ENCODE peak calls at places on chromosomes 13 and 19, in four cellular contexts. One of them, this sample, is unnamed.

GRCh38 chr13:46571189-46571901 is 18.4 kb downstream of the LRCH1 start:
- DNase-seq in transverse colon: no peak
- DNase-seq in HCT116: no peak
- DNase-seq in prostate gland: no peak
- DNase-seq in this sample: no peak

GRCh38 chr13:31236211-31236786 is 36.5 kb downstream of the B3GLCT start:
- DNase-seq in HCT116: peak; percentile 15
- DNase-seq in prostate gland: no peak
- DNase-seq in transverse colon: no peak
- DNase-seq in this sample: no peak

GRCh38 chr13:29537736-29538624 is 57.5 kb downstream of the SLC7A1 start:
- DNase-seq in HCT116: no peak
- DNase-seq in prostate gland: no peak
- DNase-seq in transverse colon: no peak
- DNase-seq in this sample: no peak

GRCh38 chr13:44396963-44397580 is 23.4 kb downstream of the SERP2 start:
- DNase-seq in transverse colon: no peak
- DNase-seq in prostate gland: no peak
- DNase-seq in HCT116: no peak
- DNase-seq in this sample: no peak

GRCh38 chr19:12786950-12787349 is 4.3 kb upstream of the JUNB start:
- DNase-seq in transverse colon: no peak
- DNase-seq in prostate gland: no peak
- DNase-seq in HCT116: no peak
- DNase-seq in this sample: no peak

GRCh38 chr19:3969435-3970312 is 1.2 kb downstream of the DAPK3 start:
- DNase-seq in prostate gland: no peak
- DNase-seq in transverse colon: no peak
- DNase-seq in HCT116: no peak
- DNase-seq in this sample: no peak

GRCh38 chr19:2905918-2906519 is 5.3 kb downstream of the ZNF57 start:
- DNase-seq in prostate gland: no peak
- DNase-seq in transverse colon: peak; percentile 47
- DNase-seq in HCT116: no peak
- DNase-seq in this sample: no peak

GRCh38 chr19:1947651-1948209 is 6.8 kb downstream of the CSNK1G2 start:
- DNase-seq in transverse colon: no peak
- DNase-seq in prostate gland: no peak
- DNase-seq in HCT116: no peak
- DNase-seq in this sample: no peak

GRCh38 chr19:45439569-45440258 is 16.0 kb upstream of the ERCC1 start:
- DNase-seq in transverse colon: peak; percentile 88
- DNase-seq in HCT116: no peak
- DNase-seq in prostate gland: peak; percentile 71
- DNase-seq in this sample: peak; percentile 78

DNA sequence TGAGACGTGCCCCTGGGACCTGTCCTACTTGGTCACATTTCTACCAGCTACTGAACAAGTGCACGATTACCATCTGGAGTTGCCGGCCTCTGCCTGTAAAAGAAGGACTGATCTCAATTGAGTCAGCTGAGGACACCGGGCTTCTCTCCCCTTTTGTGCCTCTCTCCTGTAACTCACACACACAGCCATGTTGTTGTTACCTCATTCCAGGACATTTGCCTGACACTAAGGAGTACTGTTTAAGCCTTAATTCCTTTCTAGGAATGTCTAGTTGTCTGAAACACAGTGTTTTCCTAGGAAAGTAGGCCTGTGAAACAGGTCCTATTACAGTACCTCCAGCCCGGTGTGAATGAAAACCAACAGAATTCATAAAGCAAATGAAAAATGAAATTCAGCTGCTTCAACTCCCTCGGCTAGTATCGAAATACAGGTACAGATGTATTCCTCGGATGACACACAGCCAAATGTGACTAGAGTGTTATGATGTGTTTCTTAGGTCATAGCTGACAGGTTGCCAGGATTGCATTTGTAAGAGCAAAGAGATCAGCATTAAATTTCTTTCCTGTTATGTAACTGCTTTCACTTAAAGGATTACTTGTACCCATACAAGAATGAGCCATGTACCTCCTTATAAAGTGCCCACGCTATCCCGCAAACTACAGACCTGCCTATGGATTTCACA is 152.0 kb upstream of the IRS2 start:
- DNase-seq in prostate gland: no peak
- DNase-seq in HCT116: no peak
- DNase-seq in transverse colon: no peak
- DNase-seq in this sample: no peak
- TF ChIP-seq POLR2AphosphoS5 in prostate gland: no peak
- TF ChIP-seq POLR2AphosphoS5 in HCT116: no peak
- TF ChIP-seq POLR2AphosphoS5 in transverse colon: no peak
- TF ChIP-seq POLR2AphosphoS5 in this sample: no peak

GRCh38 chr19:49812997-49813861 is at the start of gene FUZ:
- DNase-seq in transverse colon: peak; percentile 97
- DNase-seq in HCT116: peak; percentile 98
- DNase-seq in prostate gland: peak; percentile 96
- DNase-seq in this sample: peak; percentile 81
- TF ChIP-seq POLR2AphosphoS5 in transverse colon: peak; percentile 15
- TF ChIP-seq POLR2AphosphoS5 in HCT116: peak; percentile 45
- TF ChIP-seq POLR2AphosphoS5 in prostate gland: peak; percentile 95
- TF ChIP-seq POLR2AphosphoS5 in this sample: no peak

GRCh38 chr19:35732540-35733179 is 9.6 kb downstream of the IGFLR1 start:
- DNase-seq in prostate gland: no peak
- DNase-seq in HCT116: no peak
- DNase-seq in transverse colon: no peak
- DNase-seq in this sample: no peak
- TF ChIP-seq POLR2AphosphoS5 in prostate gland: no peak
- TF ChIP-seq POLR2AphosphoS5 in HCT116: no peak
- TF ChIP-seq POLR2AphosphoS5 in transverse colon: no peak
- TF ChIP-seq POLR2AphosphoS5 in this sample: no peak

DNA sequence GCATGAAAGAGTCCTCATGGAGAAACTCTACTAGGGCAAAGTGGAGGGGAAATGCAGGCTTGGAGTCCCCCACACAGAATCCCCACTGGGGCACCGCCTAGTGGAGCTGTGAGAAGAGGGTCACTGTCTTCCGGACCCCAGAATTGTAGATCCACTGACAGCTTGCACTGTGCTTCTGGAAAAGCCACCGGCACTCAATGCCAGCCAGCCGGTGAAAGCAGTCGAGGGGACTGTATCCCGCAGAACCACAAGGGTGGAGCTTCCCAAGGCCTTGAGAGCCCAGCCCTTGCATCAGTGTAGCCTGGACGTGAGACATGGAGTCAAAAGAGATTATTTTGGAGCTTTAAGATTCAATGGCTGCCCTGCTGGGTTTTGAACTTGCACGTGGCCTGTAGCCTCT is 47.2 kb upstream of the FAM124A start:
- DNase-seq in transverse colon: no peak
- DNase-seq in prostate gland: no peak
- DNase-seq in HCT116: no peak
- DNase-seq in this sample: no peak
- TF ChIP-seq POLR2AphosphoS5 in transverse colon: no peak
- TF ChIP-seq POLR2AphosphoS5 in prostate gland: no peak
- TF ChIP-seq POLR2AphosphoS5 in HCT116: no peak
- TF ChIP-seq POLR2AphosphoS5 in this sample: no peak

DNA sequence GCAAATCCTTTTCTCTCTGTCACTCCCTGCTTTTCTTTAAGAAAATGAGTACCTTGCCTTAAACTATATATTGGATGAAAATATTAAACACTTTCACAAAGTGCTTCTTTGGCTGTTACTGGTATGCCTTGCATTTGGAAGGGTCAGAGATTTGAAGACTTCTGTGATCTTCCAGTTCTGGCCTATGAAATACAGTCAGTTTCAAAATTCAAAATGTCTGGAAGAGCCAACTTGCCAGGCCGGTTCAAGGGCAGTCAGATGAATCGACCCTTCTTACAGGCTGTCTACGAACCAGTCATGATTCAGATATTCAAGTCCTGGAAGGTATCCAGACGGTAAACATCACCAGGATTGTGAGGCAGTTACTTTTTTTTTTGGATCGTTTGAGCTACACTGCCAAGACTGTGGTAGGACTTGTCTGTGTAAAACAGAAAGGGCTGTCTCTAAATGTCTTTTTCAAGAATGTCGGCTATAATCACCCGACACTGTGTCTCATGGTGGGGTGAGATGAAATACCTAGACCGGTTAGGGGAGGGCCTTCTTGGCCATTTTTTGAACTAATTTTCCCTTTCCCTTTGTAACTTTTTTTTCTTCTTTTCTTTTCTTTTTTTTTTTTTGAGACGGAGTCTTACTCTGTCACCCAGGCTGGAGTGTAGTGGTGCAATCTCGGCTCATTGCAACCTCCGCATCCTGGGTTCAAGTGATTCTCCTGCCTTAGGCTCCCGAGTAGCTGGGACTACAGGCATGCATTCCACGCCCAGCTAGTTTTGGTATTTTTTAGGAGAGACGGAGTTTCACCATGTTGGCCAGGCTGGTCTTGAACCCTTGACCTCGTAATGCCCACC is 11.2 kb downstream of the ACTN4 start:
- DNase-seq in transverse colon: peak; percentile 56
- DNase-seq in prostate gland: peak; percentile 91
- DNase-seq in HCT116: peak; percentile 83
- DNase-seq in this sample: no peak
- TF ChIP-seq POLR2AphosphoS5 in transverse colon: peak; percentile 75
- TF ChIP-seq POLR2AphosphoS5 in prostate gland: peak; percentile 99
- TF ChIP-seq POLR2AphosphoS5 in HCT116: no peak
- TF ChIP-seq POLR2AphosphoS5 in this sample: no peak

GRCh38 chr19:30781519-30781918 is 409.3 kb downstream of the ZNF536 start:
- DNase-seq in prostate gland: no peak
- DNase-seq in transverse colon: no peak
- DNase-seq in HCT116: no peak
- DNase-seq in this sample: no peak
- TF ChIP-seq POLR2AphosphoS5 in prostate gland: no peak
- TF ChIP-seq POLR2AphosphoS5 in transverse colon: no peak
- TF ChIP-seq POLR2AphosphoS5 in HCT116: no peak
- TF ChIP-seq POLR2AphosphoS5 in this sample: no peak